ENCODE peak calls at places on chromosome X, in six cellular contexts. Q is GM23248, J is mammary epithelial cell, B is MM.1S, I is A673, A is hepatocyte. N is an unnamed sample. For H3K9me3, the result is how much of the 10 kb centered on the place peaks cover.

GRCh38 chrX:629230-630006 is 1.2 kb upstream of the SHOX start:
- DNase-seq in Q (no peak), J (no peak), B (no peak), I (no peak), A (no peak), N (no peak)

GRCh38 chrX:55908685-55909212 is 191.2 kb downstream of the RRAGB start:
- DNase-seq in Q (peak), J (peak), B (peak), I (no peak), A (peak), N (peak)

GRCh38 chrX:150704030-150704613 is 10.9 kb downstream of the MTMR1 start:
- DNase-seq in Q (peak), J (peak), B (no peak), I (no peak), A (no peak), N (no peak)

GRCh38 chrX:70454441-70455365 is 10.1 kb downstream of the DLG3 start:
- DNase-seq in Q (peak), J (peak), B (peak), I (peak), A (peak), N (peak)

GRCh38 chrX:134764202-134764785 is 106.0 kb upstream of the PLAC1 start:
- DNase-seq in Q (peak), J (peak), B (peak), I (peak), A (no peak), N (peak)

GRCh38 chrX:3461824-3462508 is 115.5 kb upstream of the MXRA5 start:
- DNase-seq in Q (peak), J (no peak), B (peak), I (no peak), A (no peak), N (no peak)

GRCh38 chrX:128078545-128078944 is 26.3 kb upstream of the ACTRT1 start:
- DNase-seq in Q (no peak), J (no peak), B (no peak), I (no peak), A (no peak), N (no peak)

GRCh38 chrX:139640259-139640658 is 67.7 kb downstream of the MCF2 start:
- DNase-seq in Q (no peak), J (peak), B (no peak), I (no peak), A (no peak), N (no peak)

GRCh38 chrX:104707042-104707441 is 141.0 kb downstream of the IL1RAPL2 start:
- DNase-seq in Q (no peak), J (no peak), B (no peak), I (no peak), A (no peak), N (no peak)

GRCh38 chrX:66717926-66718325 is 79.0 kb upstream of the EDA2R start:
- DNase-seq in Q (peak), J (no peak), B (no peak), I (no peak), A (no peak), N (no peak)

GRCh38 chrX:4682637-4683036 is 969.2 kb upstream of the PRKX start:
- DNase-seq in Q (no peak), J (no peak), B (no peak), I (no peak), A (no peak), N (no peak)

GRCh38 chrX:100864967-100865366 is 9.2 kb downstream of the NOX1 start:
- DNase-seq in Q (peak), J (peak), B (no peak), I (no peak), A (no peak), N (no peak)

GRCh38 chrX:24990585-24990984 is 25.2 kb downstream of the ARX start:
- DNase-seq in Q (no peak), J (no peak), B (no peak), I (peak), A (no peak), N (no peak)

GRCh38 chrX:25144043-25144940 is 128.5 kb upstream of the ARX start:
- DNase-seq in Q (peak), J (peak), B (peak), I (peak), A (peak), N (peak)

GRCh38 chrX:108763559-108763958 is 27.2 kb upstream of the IRS4 start:
- DNase-seq in Q (no peak), J (no peak), B (no peak), I (no peak), A (no peak), N (no peak)

GRCh38 chrX:133048751-133049150 is 48.2 kb downstream of the USP26 start:
- DNase-seq in Q (no peak), J (no peak), B (no peak), I (no peak), A (no peak), N (no peak)

GRCh38 chrX:83512111-83512510 is 4.0 kb downstream of the POU3F4 start:
- DNase-seq in Q (no peak), J (no peak), B (no peak), I (no peak), A (no peak), N (no peak)

GRCh38 chrX:15673970-15674369 is 9.4 kb upstream of the CLTRN start:
- DNase-seq in Q (no peak), J (no peak), B (no peak), I (no peak), A (no peak), N (no peak)

GRCh38 chrX:97211070-97211469 is 327.4 kb downstream of the RPA4 start:
- DNase-seq in Q (peak), J (peak), B (no peak), I (no peak), A (no peak), N (no peak)

GRCh38 chrX:99117011-99117410 is 1293.1 kb downstream of the PCDH19 start:
- DNase-seq in Q (no peak), J (no peak), B (no peak), I (no peak), A (no peak), N (no peak)

GRCh38 chrX:119410027-119410819 is 11.1 kb downstream of the SLC25A43 start:
- DNase-seq in Q (peak), J (peak), B (no peak), I (no peak), A (peak), N (no peak)

GRCh38 chrX:54473993-54474859 is 21.8 kb downstream of the FGD1 start:
- DNase-seq in Q (peak), J (peak), B (no peak), I (no peak), A (no peak), N (no peak)

GRCh38 chrX:54470054-54470760 is 25.8 kb downstream of the FGD1 start:
- DNase-seq in Q (no peak), J (no peak), B (no peak), I (no peak), A (no peak), N (no peak)
- H3K9me3 ChIP-seq in Q (under half), J (under half), B (under half), I (under half), A (under half), N (under half)

DNA sequence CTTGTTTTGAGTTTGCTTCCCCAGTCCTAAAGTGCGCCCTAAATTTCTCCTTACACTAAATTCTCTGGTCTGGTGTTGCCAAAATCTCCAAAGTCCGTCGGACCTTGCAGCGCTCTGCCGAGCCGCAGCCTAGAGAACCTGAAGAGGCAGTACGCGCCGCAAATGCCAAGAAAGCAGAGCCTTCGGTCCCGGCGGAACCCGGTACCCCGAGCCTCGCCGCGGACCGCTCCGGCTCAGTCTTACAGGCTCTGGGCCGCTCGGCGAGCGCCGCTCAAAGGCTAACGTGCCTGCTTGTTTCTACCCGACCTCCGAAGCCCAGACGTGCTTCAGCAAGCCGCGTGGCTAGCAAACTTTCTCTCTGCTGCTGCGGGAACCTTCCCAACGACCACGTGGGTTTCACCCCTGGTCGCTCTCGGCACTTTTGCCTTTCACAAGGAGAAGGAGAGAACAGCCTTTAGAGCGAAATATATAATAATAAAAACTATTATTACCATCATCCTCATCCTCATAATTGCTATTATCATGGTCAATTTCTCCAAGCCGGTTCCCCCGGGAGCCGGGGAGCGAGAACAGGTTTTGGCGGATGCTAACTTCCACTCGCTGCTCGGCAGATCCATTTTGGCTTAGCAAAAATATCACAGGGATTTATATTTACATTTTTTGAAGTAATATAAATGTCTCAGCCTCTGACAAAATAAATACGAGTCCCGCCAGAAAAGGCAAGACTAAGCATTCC is 2.2 kb upstream of the HTR2C start:
- DNase-seq in Q (peak), J (no peak), B (no peak), I (peak), A (peak), N (no peak)
- TF ChIP-seq EZH2 in Q (no peak), J (peak), B (no peak), I (peak), A (peak), N (no peak)

DNA sequence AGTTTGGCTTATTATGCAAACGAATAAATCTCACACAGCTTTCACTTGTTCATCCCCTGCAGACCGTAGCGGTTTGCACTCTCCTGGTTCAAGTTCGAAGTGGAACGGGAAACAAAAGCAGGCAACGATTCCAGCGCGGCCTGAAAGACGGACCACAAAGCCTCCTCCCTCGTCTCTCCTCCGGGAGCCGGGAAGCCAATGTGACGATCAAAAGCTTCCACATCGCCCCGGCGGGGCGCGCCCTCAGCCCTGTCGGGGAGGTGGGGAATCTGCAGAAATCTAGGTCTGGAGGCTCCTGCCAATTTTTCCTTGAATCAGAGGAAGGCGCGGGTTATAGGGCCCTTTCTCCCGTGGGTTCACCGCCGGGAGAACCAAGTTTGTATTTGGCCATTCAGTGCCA is 16.9 kb upstream of the ZIC3 start:
- DNase-seq in Q (no peak), J (no peak), B (no peak), I (no peak), A (no peak), N (no peak)
- H3K9me3 ChIP-seq in Q (under half), J (under half), B (under half), I (under half), A (under half), N (under half)

DNA sequence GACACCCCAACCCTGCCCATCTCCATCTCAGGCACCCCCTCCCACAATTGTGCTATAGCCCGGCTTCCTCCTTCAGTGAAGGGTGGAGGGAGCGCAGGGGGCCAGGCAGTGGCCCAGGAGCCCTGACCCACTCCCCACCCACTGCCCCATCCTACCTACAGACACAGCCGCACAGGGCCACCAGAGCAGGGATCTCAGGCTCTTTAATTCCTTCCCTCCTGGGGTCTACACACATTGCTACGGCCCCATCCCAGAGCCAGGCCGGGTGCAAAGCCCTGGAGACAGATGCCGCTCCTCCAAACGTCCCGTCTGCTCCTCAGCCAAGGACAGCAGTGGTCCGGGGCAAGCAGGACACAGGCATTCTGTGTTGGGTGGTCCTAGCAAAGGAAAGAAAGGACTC is 12.8 kb upstream of the DUSP9 start:
- DNase-seq in Q (no peak), J (no peak), B (no peak), I (no peak), A (no peak), N (no peak)
- TF ChIP-seq EZH2 in Q (no peak), J (no peak), B (no peak), I (no peak), A (no peak), N (no peak)

N was measured in K562.